ENCODE peak calls at places on chromosomes 16 and 17, in four cellular contexts. L is suprapubic skin, Q is ovary, J is A549. A is an unnamed sample.

GRCh38 chr17:32746280-32746679 is 130.6 kb downstream of the MYO1D start:
- DNase-seq in L (no peak), Q (no peak), J (no peak), A (no peak)

GRCh38 chr16:85512716-85513115 is 100.4 kb upstream of the GSE1 start:
- DNase-seq in L (no peak), Q (no peak), J (no peak), A (no peak)

GRCh38 chr17:77726549-77726957 is 231.9 kb upstream of the TNRC6C start:
- DNase-seq in L (no peak), Q (no peak), J (no peak), A (peak; percentile 47)

GRCh38 chr16:4613636-4614570 is 785 bp downstream of the UBALD1 start:
- DNase-seq in L (no peak), Q (peak; percentile 65), J (no peak), A (no peak)

GRCh38 chr17:69466905-69467630 is 52.6 kb downstream of the MAP2K6 start:
- DNase-seq in L (no peak), Q (no peak), J (no peak), A (no peak)

GRCh38 chr17:27985306-27985705 is 57.2 kb upstream of the NLK start:
- DNase-seq in L (no peak), Q (no peak), J (no peak), A (no peak)

GRCh38 chr16:85129846-85130706 is 17.8 kb upstream of the CIBAR2 start:
- DNase-seq in L (no peak), Q (peak; percentile 63), J (no peak), A (no peak)

GRCh38 chr17:6435968-6436367 is 1.0 kb upstream of the AIPL1 start:
- DNase-seq in L (no peak), Q (peak; percentile 53), J (peak; percentile 90), A (no peak)

GRCh38 chr16:74558873-74559272 is 48.0 kb downstream of the GLG1 start:
- DNase-seq in L (no peak), Q (no peak), J (no peak), A (no peak)

GRCh38 chr16:31073823-31074072 is 292 bp downstream of the ZNF668 start:
- DNase-seq in L (no peak), Q (no peak), J (no peak), A (no peak)

GRCh38 chr16:31074814-31075183 is 577 bp downstream of the ZNF646 start:
- DNase-seq in L (no peak), Q (no peak), J (no peak), A (no peak)

GRCh38 chr16:31073073-31073822 is 792 bp downstream of the ZNF668 start:
- DNase-seq in L (peak; percentile 94), Q (peak; percentile 87), J (peak; percentile 92), A (peak; percentile 96)

GRCh38 chr16:31072540-31073072 is 1.4 kb downstream of the ZNF668 start:
- DNase-seq in L (no peak), Q (no peak), J (peak; percentile 46), A (no peak)

GRCh38 chr16:31074073-31074813 is at the start of the genes ZNF646 and ZNF668:
- DNase-seq in L (peak; percentile 99), Q (peak; percentile 96), J (peak; percentile 99), A (peak; percentile 99)
- TF ChIP-seq EP300 in L (no peak), Q (no peak), J (no peak), A (no peak)

GRCh38 chr17:43814714-43815113 is 18.2 kb downstream of the MPP3 start:
- DNase-seq in L (no peak), Q (no peak), J (no peak), A (no peak)

GRCh38 chr17:43820759-43821158 is 12.2 kb downstream of the MPP3 start:
- DNase-seq in L (peak; percentile 49), Q (no peak), J (no peak), A (no peak)

GRCh38 chr17:43816336-43817320 is 16.3 kb downstream of the MPP3 start:
- DNase-seq in L (no peak), Q (no peak), J (no peak), A (no peak)

GRCh38 chr17:43818966-43819365 is 14.0 kb downstream of the MPP3 start:
- DNase-seq in L (peak; percentile 1), Q (no peak), J (no peak), A (no peak)

GRCh38 chr17:43817826-43818225 is 15.1 kb downstream of the MPP3 start:
- DNase-seq in L (peak; percentile 38), Q (no peak), J (no peak), A (no peak)
- H3K4me3 ChIP-seq in L (no peak overlapping the region), Q (no peak overlapping the region), J (no peak overlapping the region), A (no peak overlapping the region)

DNA sequence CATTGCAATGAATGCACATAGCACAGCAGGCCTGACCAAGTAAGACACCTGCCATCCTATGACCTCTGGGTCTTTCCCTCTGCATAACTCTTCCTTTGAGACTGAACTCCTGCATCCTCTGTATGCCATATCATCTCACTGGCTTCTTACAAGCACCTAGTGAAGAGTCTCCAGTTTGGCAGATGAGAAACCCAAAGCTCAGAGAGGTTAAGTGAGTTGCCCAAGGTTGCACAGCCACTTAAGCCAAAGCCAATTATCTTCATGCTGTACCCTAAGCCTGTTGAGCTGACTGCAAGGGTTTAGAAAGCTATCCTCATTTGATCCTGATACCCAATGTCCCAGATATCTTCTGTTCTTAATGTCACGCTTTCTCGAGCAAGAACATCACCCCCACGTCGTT is 35.2 kb downstream of the TMEM186 start:
- DNase-seq in L (no peak), Q (no peak), J (no peak), A (no peak)
- TF ChIP-seq EP300 in L (no peak), Q (no peak), J (no peak), A (no peak)

GRCh38 chr17:76672892-76673291 is 29.3 kb upstream of the ST6GALNAC1 start:
- DNase-seq in L (no peak), Q (no peak), J (no peak), A (no peak)

GRCh38 chr17:76671912-76672262 is 28.3 kb upstream of the ST6GALNAC1 start:
- DNase-seq in L (no peak), Q (no peak), J (no peak), A (no peak)

GRCh38 chr17:76673729-76674128 is 30.2 kb upstream of the ST6GALNAC1 start:
- DNase-seq in L (no peak), Q (no peak), J (no peak), A (no peak)

GRCh38 chr17:76671123-76671911 is 27.8 kb upstream of the ST6GALNAC1 start:
- DNase-seq in L (peak; percentile 100), Q (peak; percentile 99), J (peak; percentile 100), A (peak; percentile 100)

GRCh38 chr17:76672270-76672851 is 28.8 kb upstream of the ST6GALNAC1 start:
- DNase-seq in L (no peak), Q (no peak), J (no peak), A (no peak)
- H3K4me3 ChIP-seq in L (peak overlapping the region; percentile 62), Q (peak overlapping the region; percentile 77), J (peak overlapping the region; percentile 54), A (peak overlapping the region; percentile 69)

GRCh38 chr17:41777579-41778188 is 8.8 kb downstream of the JUP start:
- DNase-seq in L (no peak), Q (peak; percentile 95), J (peak; percentile 93), A (no peak)
- TF ChIP-seq EP300 in L (no peak), Q (no peak), J (peak; percentile 90), A (no peak)

DNA sequence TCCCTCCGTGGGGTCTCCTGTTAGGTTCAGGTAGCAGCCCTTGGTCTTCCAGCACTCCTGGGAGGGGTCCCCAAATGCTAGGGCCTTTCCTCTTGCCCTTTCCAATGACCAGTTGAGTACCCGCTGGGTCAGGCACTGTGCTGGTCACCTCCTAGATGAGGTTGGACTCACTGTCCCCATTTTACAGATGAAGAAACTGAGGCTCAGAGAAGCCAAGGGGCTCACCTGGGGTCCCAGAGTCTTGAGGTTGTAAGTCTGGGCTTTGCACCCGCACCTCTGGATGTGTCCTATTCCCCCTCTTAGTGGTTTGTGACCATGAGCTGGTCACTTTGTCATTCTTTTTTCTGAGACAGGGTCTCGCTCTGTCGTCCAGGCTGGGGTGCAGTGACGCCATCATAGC is 1.4 kb upstream of the CASKIN1 start:
- DNase-seq in L (no peak), Q (no peak), J (no peak), A (no peak)
- H3K4me3 ChIP-seq in L (no peak overlapping the region), Q (no peak overlapping the region), J (no peak overlapping the region), A (no peak overlapping the region)

A was measured in esophagus muscularis mucosa.